ENCODE peak calls at places on chromosome 15, in seven cellular contexts. X is IMR-90, F is neuronal stem cell, H is H9, O is mesendoderm, C is trophoblast cell, S is H1. U is an unnamed sample.

GRCh38 chr15:31083394-31083790 is 18.1 kb downstream of the TRPM1 start:
- DNase-seq in X (no peak), F (no peak), H (no peak), O (no peak), C (no peak), S (no peak), U (no peak)

GRCh38 chr15:39431371-39431770 is 149.5 kb upstream of the THBS1 start:
- DNase-seq in X (peak; percentile 40), F (no peak), H (no peak), O (no peak), C (no peak), S (no peak), U (no peak)

GRCh38 chr15:73305331-73306211 is 63.2 kb downstream of the HCN4 start:
- DNase-seq in X (peak; percentile 65), F (peak; percentile 63), H (peak; percentile 74), O (peak; percentile 88), C (peak; percentile 52), S (peak; percentile 71), U (peak; percentile 73)

GRCh38 chr15:47188766-47189507 is 528.4 kb upstream of the SEMA6D start:
- DNase-seq in X (no peak), F (no peak), H (peak; percentile 77), O (no peak), C (no peak), S (no peak), U (no peak)

GRCh38 chr15:83107841-83108181 is 366 bp downstream of the TM6SF1 start:
- DNase-seq in X (no peak), F (no peak), H (no peak), O (no peak), C (no peak), S (no peak), U (no peak)

GRCh38 chr15:92924216-92924615 is 24.1 kb downstream of the CHD2 start:
- DNase-seq in X (no peak), F (no peak), H (no peak), O (no peak), C (no peak), S (no peak), U (no peak)

GRCh38 chr15:85840802-85841152 is 46.1 kb upstream of the KLHL25 start:
- DNase-seq in X (no peak), F (no peak), H (no peak), O (no peak), C (no peak), S (no peak), U (no peak)

GRCh38 chr15:66131200-66131599 is 122.3 kb downstream of the MEGF11 start:
- DNase-seq in X (no peak), F (no peak), H (no peak), O (no peak), C (no peak), S (no peak), U (no peak)

GRCh38 chr15:78709263-78709882 is 68.4 kb upstream of the CHRNB4 start:
- DNase-seq in X (peak; percentile 7), F (peak; percentile 67), H (peak; percentile 86), O (peak; percentile 59), C (peak; percentile 38), S (peak; percentile 94), U (peak; percentile 54)

GRCh38 chr15:51970981-51971352 is 611 bp downstream of the LEO1 start:
- DNase-seq in X (no peak), F (no peak), H (no peak), O (no peak), C (no peak), S (no peak), U (no peak)

GRCh38 chr15:63729115-63729884 is 104.4 kb downstream of the HERC1 start:
- DNase-seq in X (peak; percentile 6), F (no peak), H (no peak), O (no peak), C (no peak), S (no peak), U (no peak)

GRCh38 chr15:72288796-72289596 is 16.6 kb upstream of the PARP6 start:
- DNase-seq in X (no peak), F (no peak), H (peak; percentile 33), O (no peak), C (no peak), S (no peak), U (no peak)

GRCh38 chr15:99906793-99907192 is 173.6 kb upstream of the LYSMD4 start:
- DNase-seq in X (no peak), F (no peak), H (no peak), O (no peak), C (no peak), S (no peak), U (no peak)

GRCh38 chr15:95646892-95647291 is 683.6 kb upstream of the NR2F2 start:
- DNase-seq in X (no peak), F (no peak), H (no peak), O (no peak), C (no peak), S (no peak), U (no peak)

DNA sequence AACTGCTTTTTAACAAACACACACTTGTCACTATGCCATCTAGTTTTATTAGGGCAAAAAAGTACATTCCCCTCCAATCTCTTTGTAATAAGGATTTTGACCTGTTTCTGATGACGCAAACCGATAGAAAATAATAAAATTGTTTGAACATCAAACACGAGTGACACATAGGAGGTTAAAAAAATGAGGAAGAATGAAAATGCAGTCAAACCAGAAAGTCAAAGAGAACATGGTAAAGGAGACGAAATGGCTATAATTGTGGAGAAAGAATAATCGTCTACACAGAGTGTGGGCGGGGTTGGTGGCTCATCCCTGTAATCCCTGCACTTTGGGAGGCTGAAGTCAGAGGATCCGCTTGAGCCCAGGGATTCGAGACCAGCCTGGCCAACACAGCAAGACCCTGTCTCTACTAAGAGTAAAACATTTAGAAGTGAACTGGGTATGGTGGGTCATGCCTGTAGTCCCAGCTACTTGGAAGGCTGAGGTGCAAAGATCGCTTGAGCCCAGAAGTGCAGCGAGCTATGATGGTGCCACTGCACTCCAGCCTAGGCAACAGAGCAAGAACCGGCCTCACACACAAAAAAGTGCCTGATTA is 83.2 kb downstream of the MEIS2 start:
- DNase-seq in X (no peak), F (no peak), H (no peak), O (no peak), C (peak; percentile 61), S (no peak), U (no peak)
- H2BK5ac ChIP-seq in X (no peak overlapping the region), F (no peak overlapping the region), H (no peak overlapping the region), O (peak overlapping the region; percentile 10), C (no peak overlapping the region), S (no peak overlapping the region), U (no peak overlapping the region)

GRCh38 chr15:41944313-41944940 is 27.9 kb downstream of the EHD4 start:
- DNase-seq in X (peak; percentile 94), F (peak; percentile 44), H (no peak), O (peak; percentile 76), C (peak; percentile 65), S (no peak), U (peak; percentile 91)
- H3K27ac ChIP-seq in X (peak overlapping the region; percentile 91), F (peak overlapping the region; percentile 84), H (no peak overlapping the region), O (peak overlapping the region; percentile 6), C (peak overlapping the region; percentile 82), S (no peak overlapping the region), U (peak overlapping the region; percentile 99)

DNA sequence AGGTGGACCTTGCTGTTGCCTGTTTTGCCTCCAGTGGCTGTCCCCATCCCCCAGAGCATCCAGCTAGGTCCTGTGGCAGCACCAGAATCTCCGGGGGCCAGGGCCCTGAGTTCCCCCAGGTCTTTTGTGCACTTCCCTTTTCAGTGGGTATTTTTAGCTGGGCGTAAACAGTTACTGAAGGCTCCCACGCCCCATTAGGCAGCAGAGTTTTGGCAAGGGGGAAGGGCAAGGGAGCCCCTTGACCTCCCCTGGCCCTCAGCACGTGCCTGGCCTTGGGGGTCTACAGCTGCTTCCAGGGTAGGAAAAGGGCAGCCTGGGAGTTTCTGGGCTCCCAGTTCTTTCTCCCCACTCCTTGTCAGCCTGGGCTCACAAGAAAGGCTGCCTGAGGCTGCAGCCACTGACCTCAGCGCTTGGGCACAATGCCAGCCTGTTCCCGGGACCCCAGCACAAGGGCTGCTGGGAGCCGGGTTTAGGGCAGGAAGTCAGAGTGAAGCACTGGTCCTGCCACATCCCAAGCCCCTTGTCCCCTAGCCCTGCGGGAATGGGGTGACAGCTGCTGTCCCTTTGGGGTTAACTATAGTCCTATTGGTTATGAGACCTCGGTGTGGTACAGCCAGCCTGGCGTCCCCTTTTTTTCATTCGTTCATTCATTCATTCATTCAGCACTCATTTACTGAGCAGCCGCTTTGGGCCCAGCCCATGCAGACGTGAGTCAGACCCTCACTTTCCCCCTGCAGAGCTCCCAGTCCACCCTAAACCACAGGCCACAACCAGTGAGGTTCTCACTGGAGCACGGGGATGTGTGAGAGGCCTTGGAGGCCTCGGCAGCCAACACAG is 8.4 kb downstream of the CSK start:
- DNase-seq in X (peak; percentile 85), F (no peak), H (no peak), O (no peak), C (no peak), S (no peak), U (peak; percentile 88)
- H3K4me1 ChIP-seq in X (peaks cover 24% of the 10 kb centered on the region), F (peaks cover 11% of the 10 kb centered on the region), H (peaks cover 7% of the 10 kb centered on the region), O (peaks cover 8% of the 10 kb centered on the region), C (peaks cover 3% of the 10 kb centered on the region), S (peaks cover 4% of the 10 kb centered on the region), U (peaks cover 81% of the 10 kb centered on the region)

DNA sequence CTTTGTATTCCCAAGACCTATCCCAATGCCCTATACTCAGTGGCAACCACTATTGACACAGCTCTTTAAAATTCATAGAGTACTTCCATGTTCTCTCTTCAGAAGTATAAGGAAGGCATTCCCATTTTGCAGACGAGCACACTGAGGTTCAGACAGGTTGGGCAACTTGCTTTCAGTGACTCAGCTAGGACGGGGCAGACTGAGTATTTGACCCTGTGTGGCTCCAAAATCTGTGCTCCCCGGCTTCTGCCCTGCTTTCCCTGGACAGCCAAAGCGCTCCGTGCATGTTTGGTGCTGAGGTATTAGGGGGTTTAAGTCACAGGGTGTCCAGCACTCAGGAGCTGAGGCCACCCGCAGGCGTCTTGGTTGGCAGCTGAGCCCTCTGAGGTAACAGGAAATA is 59.5 kb downstream of the CEMIP start:
- DNase-seq in X (no peak), F (no peak), H (no peak), O (no peak), C (peak; percentile 54), S (no peak), U (no peak)
- H2BK5ac ChIP-seq in X (no peak overlapping the region), F (no peak overlapping the region), H (no peak overlapping the region), O (no peak overlapping the region), C (no peak overlapping the region), S (no peak overlapping the region), U (no peak overlapping the region)

DNA sequence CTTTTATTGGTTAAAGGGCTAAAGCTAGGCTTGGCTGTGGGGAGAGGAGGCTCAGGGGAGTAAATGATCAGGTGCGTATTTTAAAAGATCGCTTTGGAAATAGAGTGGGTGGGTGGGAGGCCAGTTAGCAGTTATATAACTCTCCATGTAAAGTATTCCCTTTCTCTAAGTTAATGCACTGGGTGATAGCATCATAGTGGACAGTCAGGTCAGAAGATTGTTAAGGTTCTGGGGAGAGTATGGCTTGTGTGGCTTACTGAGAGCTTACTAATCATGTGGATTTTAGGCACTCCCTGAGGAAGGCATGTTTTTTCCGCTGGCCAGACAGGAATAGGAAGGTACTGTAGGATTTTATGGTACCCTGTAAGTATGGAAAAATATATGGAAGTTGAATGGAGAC is 6.3 kb upstream of the EIF3J start:
- DNase-seq in X (peak; percentile 12), F (no peak), H (no peak), O (no peak), C (no peak), S (no peak), U (no peak)
- H3K27ac ChIP-seq in X (no peak overlapping the region), F (no peak overlapping the region), H (no peak overlapping the region), O (no peak overlapping the region), C (no peak overlapping the region), S (no peak overlapping the region), U (no peak overlapping the region)